ENCODE peak calls at places on chromosomes 4 and X, in ten cellular contexts. H is adrenal gland, I is heart left ventricle, K is transverse colon, P is endothelial cell of umbilical vein, A is A549, Q is tibial nerve, R is sigmoid colon, J is K562, E is IMR-90. G is an unnamed sample.

GRCh38 chrX:149152941-149153340 is 352.2 kb downstream of the IDS start:
- DNase-seq in H (no peak), I (no peak), K (no peak), P (no peak), A (no peak), Q (no peak), R (no peak), J (no peak), E (no peak), G (no peak)

GRCh38 chr4:10732235-10732975 is 47.8 kb upstream of the CLNK start:
- DNase-seq in H (no peak), I (no peak), K (no peak), P (no peak), A (no peak), Q (no peak), R (no peak), J (no peak), E (no peak), G (no peak)

GRCh38 chrX:41541381-41541780 is 94.2 kb downstream of the NYX start:
- DNase-seq in H (no peak), I (no peak), K (no peak), P (no peak), A (no peak), Q (no peak), R (no peak), J (no peak), E (peak; percentile 44), G (no peak)

GRCh38 chr4:15396157-15396800 is 31.6 kb upstream of the C1QTNF7 start:
- DNase-seq in H (peak; percentile 60), I (no peak), K (peak; percentile 44), P (peak; percentile 45), A (peak; percentile 22), Q (no peak), R (no peak), J (peak; percentile 64), E (peak; percentile 48), G (no peak)

GRCh38 chr4:184397516-184398163 is 76.7 kb downstream of the IRF2 start:
- DNase-seq in H (peak; percentile 72), I (no peak), K (no peak), P (no peak), A (no peak), Q (no peak), R (no peak), J (no peak), E (no peak), G (no peak)

GRCh38 chr4:5788144-5788543 is 77.1 kb downstream of the EVC start:
- DNase-seq in H (no peak), I (peak; percentile 11), K (no peak), P (no peak), A (no peak), Q (no peak), R (peak; percentile 26), J (no peak), E (no peak), G (no peak)

GRCh38 chr4:11480683-11481082 is 52.0 kb upstream of the HS3ST1 start:
- DNase-seq in H (peak; percentile 60), I (peak; percentile 29), K (no peak), P (peak; percentile 62), A (no peak), Q (peak; percentile 49), R (peak; percentile 69), J (no peak), E (peak; percentile 11), G (no peak)

GRCh38 chrX:136028383-136028984 is 43.2 kb downstream of the SLC9A6 start:
- DNase-seq in H (no peak), I (no peak), K (no peak), P (peak; percentile 67), A (peak; percentile 28), Q (peak; percentile 24), R (no peak), J (peak; percentile 46), E (peak; percentile 74), G (no peak)

DNA sequence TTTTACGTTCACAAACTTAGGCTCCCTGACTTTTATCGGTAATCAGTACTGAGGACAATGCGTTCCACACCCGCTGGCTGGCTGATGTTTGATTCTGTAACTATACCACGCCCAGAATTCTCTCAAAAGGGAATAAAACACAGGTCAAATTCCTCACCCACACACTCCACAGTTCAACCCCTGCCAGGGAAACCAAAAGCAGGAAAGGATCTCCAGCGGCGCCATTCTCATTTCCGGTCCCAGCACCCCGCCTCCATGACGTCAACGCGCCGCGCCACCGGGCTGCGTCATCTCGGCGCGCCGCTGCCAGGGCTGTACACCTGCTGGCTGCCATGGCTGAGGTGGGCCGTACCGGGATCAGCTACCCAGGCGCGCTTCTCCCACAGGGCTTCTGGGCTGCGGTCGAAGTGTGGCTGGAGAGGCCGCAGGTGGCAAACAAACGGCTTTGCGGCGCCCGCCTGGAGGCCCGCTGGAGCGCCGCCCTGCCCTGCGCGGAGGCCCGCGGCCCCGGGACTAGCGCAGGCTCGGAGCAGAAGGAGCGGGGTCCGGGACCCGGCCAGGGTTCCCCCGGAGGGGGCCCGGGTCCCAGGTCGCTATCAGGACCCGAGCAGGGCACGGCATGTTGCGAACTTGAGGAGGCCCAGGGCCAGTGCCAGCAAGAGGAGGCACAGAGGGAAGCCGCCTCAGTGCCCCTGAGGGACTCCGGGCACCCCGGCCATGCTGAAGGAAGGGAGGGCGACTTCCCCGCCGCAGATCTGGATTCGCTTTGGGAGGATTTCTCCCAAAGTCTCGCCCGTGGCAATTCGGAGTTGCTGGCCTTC is at the start of the genes ACOX3 and TRMT44:
- DNase-seq in H (peak; percentile 94), I (peak; percentile 92), K (peak; percentile 95), P (peak; percentile 96), A (peak; percentile 50), Q (peak; percentile 97), R (peak; percentile 95), J (peak; percentile 92), E (peak; percentile 88), G (no peak)
- TF ChIP-seq POLR2A in H (peak; percentile 6), I (no peak), K (peak; percentile 73), P (peak; percentile 77), A (peak; percentile 60), Q (peak; percentile 65), R (peak; percentile 72), J (peak; percentile 83), E (peak; percentile 90), G (peak; percentile 51)

GRCh38 chr4:17781072-17781830 is at the start of gene FAM184B:
- DNase-seq in H (no peak), I (no peak), K (no peak), P (peak; percentile 5), A (no peak), Q (no peak), R (no peak), J (no peak), E (no peak), G (no peak)
- H3K4me3 ChIP-seq in H (no peak within 1 kb of the TSS), I (peak within 1 kb of the TSS; percentile 28), K (peak within 1 kb of the TSS; percentile 25), P (no peak within 1 kb of the TSS), A (peak within 1 kb of the TSS; percentile 48), Q (peak within 1 kb of the TSS; percentile 21), R (peak within 1 kb of the TSS; percentile 16), J (no peak within 1 kb of the TSS), E (peak within 1 kb of the TSS; percentile 18), G (peak within 1 kb of the TSS; percentile 35)

GRCh38 chr4:95546866-95547707 is 1.7 kb downstream of the UNC5C start:
- DNase-seq in H (peak; percentile 17), I (no peak), K (no peak), P (no peak), A (no peak), Q (no peak), R (no peak), J (no peak), E (no peak), G (no peak)

GRCh38 chr4:95549246-95550138 is 719 bp upstream of the UNC5C start:
- DNase-seq in H (peak; percentile 65), I (peak; percentile 59), K (peak; percentile 25), P (peak; percentile 41), A (no peak), Q (peak; percentile 25), R (peak; percentile 62), J (no peak), E (peak; percentile 19), G (no peak)

GRCh38 chr4:95547708-95548471 is 883 bp downstream of the UNC5C start:
- DNase-seq in H (peak; percentile 55), I (no peak), K (peak; percentile 13), P (peak; percentile 27), A (no peak), Q (no peak), R (peak; percentile 65), J (no peak), E (no peak), G (no peak)

GRCh38 chr4:95550566-95550965 is 1.8 kb upstream of the UNC5C start:
- DNase-seq in H (no peak), I (no peak), K (no peak), P (no peak), A (no peak), Q (no peak), R (no peak), J (no peak), E (no peak), G (no peak)

DNA sequence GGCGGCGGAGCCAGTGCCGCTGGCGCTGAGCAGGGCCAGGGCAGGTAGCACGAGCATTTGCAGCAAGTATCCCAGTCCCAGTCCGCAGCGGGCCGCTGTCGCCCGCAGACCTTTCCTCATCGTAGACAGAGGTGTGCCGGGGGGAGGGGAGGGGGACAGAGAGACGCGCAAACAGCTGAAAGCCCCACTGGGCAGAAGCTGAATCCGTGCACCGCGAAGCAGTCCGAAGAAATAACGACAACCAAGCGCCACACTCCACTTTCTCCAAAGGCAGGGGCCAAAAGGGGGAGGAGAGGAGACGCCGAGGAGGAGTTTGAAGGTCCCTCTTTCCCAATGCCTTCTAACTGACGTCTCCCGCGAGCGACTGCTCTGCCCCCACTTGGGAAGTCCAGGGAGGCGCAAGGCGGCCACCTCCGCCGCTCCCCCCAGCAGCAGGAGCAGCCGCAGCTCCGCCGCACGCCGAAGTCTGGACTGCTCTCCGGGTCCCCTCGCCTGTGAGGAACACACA is at the start of gene UNC5C:
- DNase-seq in H (peak; percentile 85), I (peak; percentile 80), K (peak; percentile 48), P (peak; percentile 32), A (no peak), Q (peak; percentile 59), R (peak; percentile 88), J (no peak), E (no peak), G (peak; percentile 95)
- TF ChIP-seq POLR2A in H (peak; percentile 75), I (no peak), K (peak; percentile 54), P (no peak), A (no peak), Q (peak; percentile 54), R (peak; percentile 29), J (no peak), E (no peak), G (no peak)

GRCh38 chrX:25012793-25013592 is 2.8 kb downstream of the ARX start:
- DNase-seq in H (peak; percentile 2), I (no peak), K (no peak), P (no peak), A (peak; percentile 46), Q (no peak), R (no peak), J (peak; percentile 33), E (no peak), G (no peak)

GRCh38 chrX:25012433-25012735 is 3.4 kb downstream of the ARX start:
- DNase-seq in H (peak; percentile 1), I (no peak), K (no peak), P (no peak), A (no peak), Q (no peak), R (no peak), J (no peak), E (no peak), G (no peak)

GRCh38 chrX:25013593-25014365 is 2.0 kb downstream of the ARX start:
- DNase-seq in H (no peak), I (no peak), K (no peak), P (no peak), A (no peak), Q (no peak), R (no peak), J (peak; percentile 36), E (no peak), G (no peak)

GRCh38 chrX:25010784-25011588 is 4.8 kb downstream of the ARX start:
- DNase-seq in H (no peak), I (no peak), K (no peak), P (no peak), A (no peak), Q (no peak), R (no peak), J (no peak), E (no peak), G (no peak)

DNA sequence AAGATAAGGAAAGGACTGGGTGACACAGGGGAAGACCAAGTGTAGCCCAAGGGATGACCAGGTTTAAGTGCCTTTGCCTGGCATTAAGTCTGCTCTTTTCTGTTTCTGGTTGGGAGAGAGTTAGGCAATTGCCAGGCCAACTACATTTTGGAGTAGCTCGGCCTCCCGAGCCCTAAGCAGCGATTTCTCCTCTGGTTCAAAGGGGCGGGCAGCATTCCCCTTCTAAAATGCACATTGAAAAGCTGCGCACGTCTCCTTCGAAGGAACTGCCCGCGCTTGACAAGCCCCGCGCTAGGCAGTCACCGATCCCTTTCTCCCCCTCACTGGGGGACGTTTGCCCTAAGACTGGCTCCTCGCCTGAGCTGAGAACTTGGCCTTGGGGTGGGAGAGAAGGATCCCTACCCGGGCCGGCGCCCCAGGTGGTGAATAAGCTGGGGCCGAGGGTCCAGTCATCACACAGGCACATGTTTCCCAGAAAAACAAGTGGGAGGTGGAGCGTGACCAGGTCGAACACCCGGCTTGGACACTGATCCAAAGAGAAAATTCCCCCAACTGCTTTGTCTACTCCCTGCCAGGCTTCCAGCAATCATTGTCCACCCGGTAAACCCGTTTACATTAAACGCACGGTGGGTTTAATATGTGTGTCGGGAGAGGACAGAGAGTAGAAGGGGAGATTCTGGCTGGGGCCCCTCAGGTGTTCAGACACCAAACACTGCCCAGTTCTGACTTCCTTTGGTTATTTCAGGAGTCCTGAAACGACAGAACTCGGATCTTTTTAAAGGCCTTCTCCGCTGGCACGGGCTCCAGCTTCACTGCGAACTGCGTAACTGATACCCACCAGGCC is 4.0 kb downstream of the ARX start:
- DNase-seq in H (no peak), I (no peak), K (no peak), P (no peak), A (no peak), Q (no peak), R (no peak), J (no peak), E (no peak), G (no peak)
- H3K4me3 ChIP-seq in H (no peak overlapping the region), I (no peak overlapping the region), K (no peak overlapping the region), P (no peak overlapping the region), A (no peak overlapping the region), Q (no peak overlapping the region), R (no peak overlapping the region), J (no peak overlapping the region), E (no peak overlapping the region), G (peak overlapping the region; percentile 20)

G was measured in vagina.